ENCODE peak calls at places on chromosomes 1 and 21, in six cellular contexts. F is right atrium auricular region, N is spleen, W is breast epithelium, E is thoracic aorta, K is PC-9. D is an unnamed sample.

GRCh38 chr1:180213401-180214177 is 16.5 kb upstream of the LHX4 start:
- DNase-seq in F (no peak), N (peak), W (no peak), E (no peak), K (no peak), D (peak)

GRCh38 chr1:21337931-21338567 is 47.8 kb upstream of the ECE1 start:
- DNase-seq in F (peak), N (peak), W (peak), E (peak), K (peak), D (peak)

GRCh38 chr1:66274634-66275033 is 259.3 kb upstream of the SGIP1 start:
- DNase-seq in F (no peak), N (no peak), W (no peak), E (no peak), K (no peak), D (peak)

GRCh38 chr1:205008896-205009295 is 34.1 kb upstream of the CNTN2 start:
- DNase-seq in F (no peak), N (no peak), W (no peak), E (no peak), K (no peak), D (no peak)

GRCh38 chr1:240170245-240170644 is 78.6 kb downstream of the FMN2 start:
- DNase-seq in F (no peak), N (no peak), W (no peak), E (no peak), K (no peak), D (no peak)

GRCh38 chr21:42581676-42582371 is 68.2 kb downstream of the SLC37A1 start:
- DNase-seq in F (no peak), N (peak), W (peak), E (no peak), K (no peak), D (no peak)

GRCh38 chr1:2788506-2789163 is 12.9 kb downstream of the TTC34 start:
- DNase-seq in F (no peak), N (peak), W (peak), E (no peak), K (no peak), D (no peak)

GRCh38 chr1:176208034-176208433 is 948 bp upstream of the COP1 start:
- DNase-seq in F (no peak), N (peak), W (no peak), E (no peak), K (no peak), D (no peak)

GRCh38 chr21:42527489-42528158 is 14.0 kb downstream of the SLC37A1 start:
- DNase-seq in F (no peak), N (no peak), W (no peak), E (no peak), K (no peak), D (no peak)

GRCh38 chr1:78493456-78493855 is 2.7 kb downstream of the PTGFR start:
- DNase-seq in F (no peak), N (no peak), W (no peak), E (no peak), K (no peak), D (no peak)

GRCh38 chr1:40385437-40386310 is 12.1 kb downstream of the SMAP2 start:
- DNase-seq in F (no peak), N (no peak), W (no peak), E (no peak), K (no peak), D (no peak)

GRCh38 chr1:53139911-53140310 is 2.5 kb downstream of the SLC1A7 start:
- DNase-seq in F (no peak), N (no peak), W (no peak), E (no peak), K (peak), D (no peak)

GRCh38 chr1:22850681-22851080 is 122.0 kb downstream of the LACTBL1 start:
- DNase-seq in F (no peak), N (no peak), W (no peak), E (no peak), K (no peak), D (peak)

GRCh38 chr1:206867716-206868115 is 2.3 kb downstream of the IL20 start:
- DNase-seq in F (no peak), N (no peak), W (no peak), E (no peak), K (no peak), D (no peak)

GRCh38 chr1:910311-910880 is 13.3 kb upstream of the SAMD11 start:
- DNase-seq in F (peak), N (peak), W (peak), E (no peak), K (peak), D (peak)

GRCh38 chr1:207828485-207829158 is 76.8 kb downstream of the CD46 start:
- DNase-seq in F (peak), N (no peak), W (peak), E (no peak), K (peak), D (peak)

GRCh38 chr1:216325946-216326345 is 97.3 kb downstream of the USH2A start:
- DNase-seq in F (no peak), N (no peak), W (no peak), E (no peak), K (no peak), D (no peak)

GRCh38 chr1:156247460-156248322 is at the start of gene PAQR6:
- DNase-seq in F (no peak), N (no peak), W (no peak), E (no peak), K (no peak), D (peak)

GRCh38 chr1:89363638-89364536 is at the start of gene GBP6:
- DNase-seq in F (no peak), N (no peak), W (no peak), E (no peak), K (no peak), D (no peak)

GRCh38 chr21:32886339-32886738 is 114.8 kb upstream of the PAXBP1 start:
- DNase-seq in F (no peak), N (peak), W (no peak), E (no peak), K (no peak), D (no peak)

GRCh38 chr1:175209493-175209921 is 16.9 kb upstream of the KIAA0040 start:
- DNase-seq in F (no peak), N (no peak), W (no peak), E (no peak), K (no peak), D (no peak)

GRCh38 chr1:30537279-30537678 is 186.1 kb downstream of the MATN1 start:
- DNase-seq in F (peak), N (peak), W (no peak), E (no peak), K (no peak), D (no peak)

GRCh38 chr1:214957330-214958137 is 125.0 kb upstream of the KCNK2 start:
- DNase-seq in F (no peak), N (no peak), W (no peak), E (no peak), K (peak), D (peak)

GRCh38 chr1:186420311-186420710 is 40.6 kb downstream of the PDC start:
- DNase-seq in F (no peak), N (no peak), W (no peak), E (no peak), K (no peak), D (no peak)

GRCh38 chr21:32806810-32807386 is 35.3 kb upstream of the PAXBP1 start:
- DNase-seq in F (no peak), N (no peak), W (no peak), E (no peak), K (no peak), D (no peak)

GRCh38 chr1:17799642-17800041 is 44.5 kb downstream of the ACTL8 start:
- DNase-seq in F (no peak), N (no peak), W (no peak), E (no peak), K (no peak), D (no peak)

GRCh38 chr1:162822391-162823200 is 32.1 kb downstream of the HSD17B7 start:
- DNase-seq in F (no peak), N (no peak), W (peak), E (no peak), K (no peak), D (peak)

GRCh38 chr1:22709891-22710687 is 550 bp upstream of the EPHB2 start:
- DNase-seq in F (no peak), N (no peak), W (no peak), E (no peak), K (no peak), D (peak)

GRCh38 chr1:119209943-119210342 is 69.5 kb upstream of the WARS2 start:
- DNase-seq in F (no peak), N (no peak), W (no peak), E (no peak), K (no peak), D (peak)

GRCh38 chr1:164659621-164660414 is 100.8 kb downstream of the PBX1 start:
- DNase-seq in F (no peak), N (no peak), W (peak), E (no peak), K (peak), D (no peak)

GRCh38 chr1:110464340-110464739 is 13.4 kb downstream of the PROK1 start:
- DNase-seq in F (no peak), N (peak), W (no peak), E (no peak), K (peak), D (peak)

GRCh38 chr1:179955318-179955638 is 668 bp downstream of the CEP350 start:
- DNase-seq in F (no peak), N (no peak), W (no peak), E (no peak), K (peak), D (peak)

GRCh38 chr1:29513357-29513756 is 277.0 kb downstream of the PTPRU start:
- DNase-seq in F (peak), N (peak), W (no peak), E (no peak), K (peak), D (peak)

GRCh38 chr1:208254376-208254775 is 10.2 kb upstream of the PLXNA2 start:
- DNase-seq in F (no peak), N (no peak), W (no peak), E (no peak), K (no peak), D (no peak)

GRCh38 chr1:100896481-100896982 is 642 bp downstream of the SLC30A7 start:
- DNase-seq in F (no peak), N (no peak), W (no peak), E (no peak), K (peak), D (peak)

GRCh38 chr1:67214420-67215174 is 48.3 kb downstream of the IL23R start:
- DNase-seq in F (no peak), N (no peak), W (no peak), E (no peak), K (no peak), D (peak)

GRCh38 chr1:240337795-240338194 is 246.1 kb downstream of the FMN2 start:
- DNase-seq in F (no peak), N (no peak), W (no peak), E (no peak), K (no peak), D (peak)

GRCh38 chr1:19436716-19437476 is 48.4 kb downstream of the CAPZB start:
- DNase-seq in F (peak), N (no peak), W (peak), E (no peak), K (no peak), D (peak)

GRCh38 chr1:197737916-197738315 is 37.4 kb downstream of the DENND1B start:
- DNase-seq in F (no peak), N (no peak), W (no peak), E (no peak), K (no peak), D (no peak)

GRCh38 chr1:10001016-10001665 is 4.1 kb downstream of the RBP7 start:
- DNase-seq in F (no peak), N (no peak), W (no peak), E (no peak), K (no peak), D (no peak)

GRCh38 chr1:9990944-9991343 is 6.1 kb upstream of the RBP7 start:
- DNase-seq in F (no peak), N (no peak), W (no peak), E (no peak), K (no peak), D (no peak)

GRCh38 chr1:9993571-9994075 is 3.4 kb upstream of the RBP7 start:
- DNase-seq in F (no peak), N (no peak), W (no peak), E (no peak), K (no peak), D (no peak)

GRCh38 chr1:9992910-9993309 is 4.1 kb upstream of the RBP7 start:
- DNase-seq in F (no peak), N (no peak), W (no peak), E (no peak), K (no peak), D (no peak)

DNA sequence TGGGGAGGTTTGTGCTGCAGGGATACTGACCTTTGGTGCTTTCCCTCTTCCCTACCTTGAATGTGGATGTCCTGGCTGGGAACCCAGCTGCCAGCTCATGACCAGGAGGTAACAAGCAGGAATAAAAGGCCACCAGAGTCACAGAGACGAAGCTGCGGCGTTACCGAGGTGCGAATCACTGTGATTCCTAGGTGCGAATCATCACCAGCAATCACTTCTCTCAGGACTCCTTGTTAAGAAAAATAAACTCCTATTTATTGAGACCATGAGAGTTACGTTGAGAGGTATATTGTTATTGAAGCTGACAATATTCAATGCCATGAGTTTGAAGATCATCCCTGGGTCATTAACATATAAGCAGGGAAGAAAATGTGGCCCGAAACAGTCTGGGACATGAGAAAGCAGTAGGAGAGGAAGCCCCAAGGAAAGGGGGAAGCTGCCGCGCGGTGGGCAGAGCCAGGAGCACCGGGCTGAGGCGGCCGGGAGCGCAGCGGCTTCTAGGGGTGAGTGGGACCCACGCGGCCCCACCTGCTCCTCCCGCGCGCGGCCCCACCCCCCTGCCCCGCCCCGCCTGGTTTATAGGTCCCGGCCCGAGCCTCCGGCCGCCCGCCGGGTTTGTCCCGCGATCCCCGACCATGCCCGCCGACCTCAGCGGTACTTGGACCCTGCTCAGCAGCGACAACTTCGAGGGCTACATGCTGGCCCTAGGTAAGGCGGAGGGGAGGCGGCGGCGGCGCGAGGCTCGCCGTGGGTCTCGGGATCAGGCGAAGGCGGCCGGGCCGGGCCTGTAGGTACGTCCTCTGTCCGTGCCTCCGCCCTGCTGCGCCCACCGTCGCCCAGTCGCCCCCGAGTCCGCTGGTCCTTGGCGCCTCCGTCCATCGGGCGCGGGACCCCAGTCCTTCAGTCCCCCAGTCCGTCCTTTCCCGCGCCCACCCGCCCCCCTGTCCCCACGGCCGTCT is at the start of gene RBP7:
- DNase-seq in F (no peak), N (peak), W (no peak), E (no peak), K (no peak), D (peak)
- TF ChIP-seq CTCF in F (no peak), N (no peak), W (no peak), E (no peak), K (no peak), D (no peak)

GRCh38 chr1:93908394-93909145 is 660 bp downstream of the GCLM start:
- DNase-seq in F (no peak), N (peak), W (no peak), E (peak), K (peak), D (peak)

GRCh38 chr1:93905051-93905450 is 4.2 kb downstream of the GCLM start:
- DNase-seq in F (no peak), N (no peak), W (no peak), E (no peak), K (peak), D (peak)

GRCh38 chr1:93907718-93908117 is 1.5 kb downstream of the GCLM start:
- DNase-seq in F (no peak), N (no peak), W (no peak), E (no peak), K (peak), D (peak)

GRCh38 chr1:93905734-93906133 is 3.5 kb downstream of the GCLM start:
- DNase-seq in F (no peak), N (no peak), W (no peak), E (no peak), K (peak), D (peak)

GRCh38 chr1:93906480-93906879 is 2.8 kb downstream of the GCLM start:
- DNase-seq in F (no peak), N (no peak), W (no peak), E (no peak), K (peak), D (no peak)
- H3K4me3 ChIP-seq in F (no peak), N (no peak), W (no peak), E (no peak), K (peak), D (no peak)

GRCh38 chr1:13675222-13675621 is 24.8 kb upstream of the PRDM2 start:
- DNase-seq in F (no peak), N (no peak), W (no peak), E (no peak), K (no peak), D (no peak)

GRCh38 chr1:13682443-13682842 is 17.5 kb upstream of the PRDM2 start:
- DNase-seq in F (no peak), N (no peak), W (no peak), E (no peak), K (no peak), D (no peak)

GRCh38 chr1:13681921-13682320 is 18.1 kb upstream of the PRDM2 start:
- DNase-seq in F (no peak), N (no peak), W (no peak), E (no peak), K (no peak), D (no peak)

GRCh38 chr1:13674386-13674785 is 25.6 kb upstream of the PRDM2 start:
- DNase-seq in F (no peak), N (no peak), W (no peak), E (no peak), K (no peak), D (no peak)

DNA sequence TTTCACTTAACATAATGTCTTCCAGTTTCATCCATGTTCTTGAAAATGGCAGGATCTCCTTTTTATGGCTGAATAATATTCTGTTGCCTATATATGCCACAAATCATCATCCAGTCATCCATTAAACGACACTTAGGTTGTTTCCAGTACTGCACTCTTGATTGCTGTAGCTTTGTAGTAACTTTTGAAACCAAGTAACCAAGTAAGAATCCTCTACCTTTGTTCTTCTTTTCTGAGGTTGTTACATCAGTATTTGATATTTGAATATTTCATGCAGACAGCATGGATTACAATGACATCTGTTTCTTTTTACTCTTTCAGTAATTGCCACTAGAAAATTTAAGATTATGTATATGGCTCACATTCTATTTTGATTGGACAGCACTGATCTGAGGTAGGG is 22.1 kb upstream of the PRDM2 start:
- DNase-seq in F (no peak), N (no peak), W (no peak), E (no peak), K (no peak), D (no peak)
- TF ChIP-seq CTCF in F (no peak), N (no peak), W (no peak), E (no peak), K (no peak), D (no peak)

DNA sequence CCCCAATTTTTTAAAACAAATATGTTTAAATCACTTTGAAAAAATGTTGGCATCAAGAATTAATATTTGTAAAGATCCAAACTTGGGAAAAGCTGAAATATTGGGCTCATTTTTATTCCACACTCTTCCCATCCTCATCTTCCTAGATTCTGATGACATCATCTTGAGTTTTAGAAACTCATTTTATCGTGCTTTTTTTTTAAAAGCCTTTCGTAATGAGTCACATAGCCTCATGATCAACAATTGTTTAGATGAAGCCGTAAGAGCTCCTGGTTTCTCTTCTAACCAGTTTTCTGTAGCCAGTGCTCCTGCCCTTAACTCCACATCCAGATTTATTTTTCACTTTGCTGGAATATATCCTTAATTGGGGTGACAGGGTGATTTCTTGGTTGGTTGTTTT is 78.6 kb downstream of the POFUT2 start:
- DNase-seq in F (no peak), N (no peak), W (no peak), E (no peak), K (no peak), D (peak)
- H3K4me3 ChIP-seq in F (no peak), N (no peak), W (no peak), E (no peak), K (no peak), D (no peak)